ENCODE peak calls at places on chromosomes 7 and 10, in four cellular contexts. R is upper lobe of right lung; P is lung; X is CD4-positive, alpha-beta T cell. B is an unnamed sample.

GRCh38 chr10:5805680-5806079 is 7.6 kb downstream of the GDI2 start:
- DNase-seq in P (no peak), R (no peak), X (no peak), B (no peak)

GRCh38 chr7:117992635-117993034 is 119.4 kb upstream of the CTTNBP2 start:
- DNase-seq in X (no peak), P (no peak), R (no peak), B (no peak)

GRCh38 chr10:49174261-49174925 is 13.8 kb downstream of the TMEM273 start:
- DNase-seq in X (no peak), R (no peak), P (no peak), B (no peak)

GRCh38 chr7:19991936-19992335 is 218.5 kb upstream of the TMEM196 start:
- DNase-seq in X (no peak), R (no peak), P (no peak), B (no peak)

GRCh38 chr7:65722361-65722792 is 150.5 kb upstream of the VKORC1L1 start:
- DNase-seq in R (no peak), X (peak; percentile 64), P (peak; percentile 69), B (peak; percentile 71)

GRCh38 chr10:97648557-97649404 is 8.3 kb downstream of the PI4K2A start:
- DNase-seq in X (no peak), P (no peak), R (no peak), B (no peak)

GRCh38 chr7:113086431-113086888 is at the start of gene GPR85:
- DNase-seq in P (no peak), R (peak; percentile 81), X (no peak), B (no peak)

GRCh38 chr10:110498087-110498981 is 627 bp downstream of the DUSP5 start:
- DNase-seq in R (peak; percentile 84), X (peak; percentile 57), P (peak; percentile 49), B (peak; percentile 87)

GRCh38 chr10:38003588-38003987 is 6.9 kb upstream of the ZNF33A start:
- DNase-seq in R (no peak), P (no peak), X (no peak), B (no peak)

GRCh38 chr7:27242580-27243339 is at the start of gene EVX1:
- DNase-seq in P (no peak), X (no peak), R (peak; percentile 50), B (no peak)

GRCh38 chr7:97307521-97308108 is 190.1 kb downstream of the SDHAF3 start:
- DNase-seq in P (no peak), X (no peak), R (no peak), B (no peak)

GRCh38 chr10:43961523-43962345 is 313.1 kb upstream of the ZNF32 start:
- DNase-seq in X (no peak), P (peak; percentile 22), R (peak; percentile 40), B (peak; percentile 21)

GRCh38 chr7:127440206-127440605 is 47.7 kb upstream of the ZNF800 start:
- DNase-seq in X (no peak), P (no peak), R (no peak), B (no peak)

GRCh38 chr7:140121321-140121720 is 55.5 kb downstream of the KDM7A start:
- DNase-seq in R (no peak), X (no peak), P (no peak), B (no peak)

GRCh38 chr7:112103246-112103645 is 103.0 kb downstream of the DOCK4 start:
- DNase-seq in X (no peak), R (no peak), P (no peak), B (no peak)

GRCh38 chr10:56449770-56450169 is 88.7 kb upstream of the ZWINT start:
- DNase-seq in R (no peak), P (no peak), X (no peak), B (no peak)

GRCh38 chr7:102236592-102237287 is 49.9 kb upstream of the SH2B2 start:
- DNase-seq in X (peak; percentile 31), P (peak; percentile 48), R (no peak), B (peak; percentile 88)

GRCh38 chr7:104206841-104207240 is 972 bp downstream of the ORC5 start:
- DNase-seq in X (no peak), P (no peak), R (no peak), B (no peak)

GRCh38 chr10:21526184-21526951 is 886 bp upstream of the SKIDA1 start:
- DNase-seq in X (peak; percentile 36), R (peak; percentile 93), P (peak; percentile 80), B (peak; percentile 95)

GRCh38 chr7:87218941-87219544 is 489 bp downstream of the TMEM243 start:
- DNase-seq in X (peak; percentile 25), P (peak; percentile 90), R (peak; percentile 94), B (no peak)

GRCh38 chr10:25017247-25017590 is 807 bp downstream of the THNSL1 start:
- DNase-seq in X (peak; percentile 3), R (no peak), P (no peak), B (no peak)

GRCh38 chr10:111344804-111345203 is 268.0 kb downstream of the ADRA2A start:
- DNase-seq in R (no peak), X (no peak), P (no peak), B (no peak)

GRCh38 chr7:1447551-1448244 is 11.6 kb downstream of the MICALL2 start:
- DNase-seq in X (no peak), R (no peak), P (no peak), B (no peak)

GRCh38 chr10:61751599-61751998 is 88.9 kb downstream of the CABCOCO1 start:
- DNase-seq in X (no peak), P (no peak), R (no peak), B (no peak)

GRCh38 chr10:123808873-123809272 is 82.7 kb downstream of the CPXM2 start:
- DNase-seq in P (no peak), X (no peak), R (no peak), B (no peak)

GRCh38 chr7:14786314-14786895 is 116.1 kb downstream of the DGKB start:
- DNase-seq in X (no peak), R (no peak), P (no peak), B (no peak)

GRCh38 chr7:111112439-111112838 is 21.5 kb downstream of the LRRN3 start:
- DNase-seq in R (no peak), X (no peak), P (no peak), B (no peak)

GRCh38 chr7:149316606-149317005 is 54.6 kb downstream of the ZNF783 start:
- DNase-seq in X (no peak), R (no peak), P (no peak), B (no peak)
- TF ChIP-seq CTCF in X (no peak), R (no peak), P (no peak), B (no peak)

DNA sequence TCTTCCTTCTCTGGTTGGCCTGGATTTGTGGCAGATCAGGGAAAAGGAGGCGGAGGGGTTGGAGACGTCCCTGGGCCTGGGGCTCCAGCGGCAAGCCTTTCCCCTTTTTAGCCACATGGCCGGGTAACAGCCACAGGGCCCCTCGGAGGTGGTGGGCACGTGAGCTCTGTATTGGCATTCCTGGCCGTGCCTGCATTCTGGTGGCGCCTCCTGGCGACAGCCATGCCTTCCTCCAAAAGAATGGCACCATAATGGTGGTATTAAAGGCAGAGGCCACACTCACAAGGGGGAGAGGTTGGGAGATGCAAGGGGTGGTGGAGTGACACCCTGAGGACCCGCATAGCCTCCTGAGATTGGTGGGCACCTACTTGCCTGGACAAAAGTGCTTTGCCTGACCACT is 3.0 kb upstream of the AQP1 start:
- DNase-seq in R (no peak), X (no peak), P (no peak), B (no peak)
- TF ChIP-seq CTCF in R (no peak), X (no peak), P (no peak), B (no peak)

GRCh38 chr10:76301950-76302349 is 870.5 kb downstream of the LRMDA start:
- DNase-seq in P (no peak), R (no peak), X (no peak), B (no peak)
- TF ChIP-seq CTCF in P (no peak), R (peak; percentile 20), X (no peak), B (peak; percentile 27)

DNA sequence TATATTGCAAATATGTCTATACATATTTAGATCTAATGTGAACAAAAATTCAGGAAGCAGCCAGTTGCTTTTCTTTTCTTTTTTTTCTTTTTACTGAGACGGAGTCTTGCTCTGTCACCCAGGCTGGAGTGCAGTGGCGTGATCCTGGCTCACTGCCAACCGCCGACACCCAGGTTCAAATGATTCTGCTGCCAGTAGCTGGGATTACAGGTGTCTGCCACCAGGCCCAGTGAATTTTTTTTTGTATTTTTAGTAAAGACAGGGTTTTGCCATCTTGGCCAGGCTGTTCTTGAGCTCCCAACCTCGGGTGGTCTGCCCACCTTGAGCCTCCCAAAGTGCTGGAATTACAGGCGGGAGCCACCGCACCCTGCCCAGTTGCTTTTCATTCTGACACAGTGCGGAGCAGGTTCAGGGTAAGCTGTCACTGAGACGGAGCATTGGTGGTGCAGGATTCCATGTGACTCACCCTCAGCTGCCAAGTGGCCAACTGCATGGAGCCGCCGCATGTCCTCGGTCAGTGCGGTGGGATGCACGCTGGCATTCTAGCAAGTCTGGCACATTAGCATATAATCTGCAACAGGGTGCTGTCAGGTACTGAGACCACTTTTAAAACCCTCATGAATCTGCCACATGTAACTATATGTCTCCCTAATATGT is 362.7 kb downstream of the DNAJB6 start:
- DNase-seq in X (no peak), R (peak; percentile 22), P (no peak), B (peak; percentile 51)
- TF ChIP-seq CTCF in X (no peak), R (no peak), P (no peak), B (no peak)

GRCh38 chr10:101287922-101288638 is 58.8 kb upstream of the LBX1 start:
- DNase-seq in X (no peak), R (no peak), P (no peak), B (no peak)
- TF ChIP-seq CTCF in X (no peak), R (no peak), P (no peak), B (peak; percentile 39)

GRCh38 chr10:129521161-129522025 is 54.4 kb downstream of the MGMT start:
- DNase-seq in P (no peak), X (no peak), R (no peak), B (peak; percentile 83)
- TF ChIP-seq CTCF in P (no peak), X (no peak), R (no peak), B (no peak)